ENCODE peak calls at places on chromosomes 7 and 10, in nine cellular contexts. E, A, W, U, K, M, N, V and Q are unnamed samples. For H3K27me3, the result is how much of the 10 kb centered on the place peaks cover.

GRCh38 chr7:22821702-22822485 is 755 bp downstream of the TOMM7 start:
- DNase-seq in K (no peak), W (peak), V (no peak), N (no peak), M (no peak), U (peak), A (no peak), E (peak), Q (peak)

GRCh38 chr10:71865561-71866041 is 14.6 kb upstream of the PSAP start:
- DNase-seq in K (no peak), U (no peak), A (no peak), M (no peak), W (no peak), V (no peak), E (no peak), N (no peak), Q (no peak)

GRCh38 chr10:93746844-93747284 is 10.9 kb upstream of the LGI1 start:
- DNase-seq in U (peak), K (no peak), A (no peak), M (no peak), N (no peak), W (peak), E (peak), V (no peak), Q (no peak)

GRCh38 chr10:77333610-77334340 is 303.8 kb downstream of the KCNMA1 start:
- DNase-seq in W (no peak), E (peak), M (no peak), K (no peak), U (peak), A (no peak), N (no peak), V (no peak), Q (no peak)

GRCh38 chr7:16934947-16935742 is 53.4 kb upstream of the AGR3 start:
- DNase-seq in K (no peak), M (no peak), E (peak), A (no peak), W (peak), V (no peak), U (peak), N (no peak), Q (no peak)

GRCh38 chr10:45809829-45810228 is 37.5 kb downstream of the AGAP4 start:
- DNase-seq in E (peak), K (no peak), U (no peak), A (no peak), W (no peak), V (no peak), M (no peak), N (peak), Q (no peak)

GRCh38 chr7:94087664-94088352 is 83.7 kb upstream of the BET1 start:
- DNase-seq in A (no peak), N (peak), V (no peak), U (peak), M (peak), K (peak), E (peak), W (peak), Q (no peak)

GRCh38 chr10:125149278-125150047 is 10.9 kb downstream of the CTBP2 start:
- DNase-seq in U (peak), A (peak), N (no peak), M (no peak), V (peak), K (peak), W (peak), E (peak), Q (peak)

GRCh38 chr10:15436696-15437095 is 65.6 kb upstream of the FAM171A1 start:
- DNase-seq in V (no peak), N (no peak), W (no peak), K (no peak), M (no peak), U (no peak), E (peak), A (no peak), Q (no peak)

GRCh38 chr7:67484244-67484751 is 487.7 kb downstream of the TYW1 start:
- DNase-seq in N (peak), W (peak), U (peak), V (no peak), K (peak), M (peak), A (peak), E (peak), Q (peak)
- H3K4me3 ChIP-seq in N (peak), W (no peak), U (no peak), V (peak), K (no peak), M (no peak), A (no peak), E (no peak), Q (peak)

GRCh38 chr10:30818854-30819253 is 189.3 kb upstream of the LYZL2 start:
- DNase-seq in A (no peak), M (no peak), V (no peak), U (no peak), E (no peak), K (no peak), W (no peak), N (no peak), Q (peak)

GRCh38 chr10:30821269-30821993 is 191.9 kb upstream of the LYZL2 start:
- DNase-seq in A (no peak), M (no peak), U (no peak), W (peak), E (no peak), K (no peak), N (no peak), V (no peak), Q (no peak)

GRCh38 chr10:30818010-30818660 is 188.6 kb upstream of the LYZL2 start:
- DNase-seq in V (no peak), N (peak), W (peak), U (no peak), K (no peak), E (peak), A (no peak), M (no peak), Q (peak)

GRCh38 chr10:30820282-30820991 is 190.9 kb upstream of the LYZL2 start:
- DNase-seq in U (no peak), E (peak), W (peak), A (no peak), N (peak), M (no peak), V (no peak), K (no peak), Q (no peak)

DNA sequence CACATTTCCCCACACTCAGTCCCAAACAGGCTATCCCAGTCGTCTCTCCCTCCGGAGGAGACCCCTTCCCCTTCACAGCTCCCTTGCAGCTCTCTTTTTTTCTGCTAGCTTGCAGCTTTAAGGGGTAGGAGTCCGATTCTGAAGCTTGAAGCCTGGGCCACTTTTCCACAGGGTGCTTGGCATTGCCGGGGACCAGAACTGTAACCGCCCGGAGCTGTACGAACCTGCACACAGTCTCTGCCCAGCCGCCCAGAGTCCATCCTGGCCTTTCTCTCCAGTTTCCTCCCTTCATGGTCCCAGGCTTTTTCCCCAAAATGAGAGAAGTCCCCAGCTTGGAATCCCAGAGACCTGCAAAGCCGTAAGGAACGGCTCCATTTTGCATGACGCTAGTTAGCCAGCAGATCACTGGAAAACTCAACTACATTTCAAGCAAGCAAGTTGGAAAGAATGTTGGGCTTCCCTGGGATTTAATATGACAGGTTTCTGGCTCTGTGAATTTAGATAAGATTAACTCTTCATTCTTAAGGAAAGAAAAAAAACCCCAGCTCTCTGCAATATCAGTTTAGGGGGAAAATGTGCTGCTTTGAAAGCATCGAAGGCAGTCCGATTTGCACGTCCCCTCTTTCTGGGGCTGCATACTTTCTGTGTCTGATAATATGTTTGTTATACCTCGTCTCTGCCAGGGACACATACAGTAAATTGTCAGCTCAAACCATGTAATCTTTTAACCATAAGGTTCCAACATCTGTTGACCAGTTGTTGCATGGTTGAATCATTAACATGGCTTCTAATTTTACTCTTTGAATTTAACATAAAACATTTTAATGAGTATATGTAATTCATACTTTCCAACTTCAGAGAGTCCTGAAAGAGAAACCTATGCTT is 190.0 kb upstream of the LYZL2 start:
- DNase-seq in A (no peak), V (no peak), K (no peak), W (no peak), M (no peak), N (peak), E (peak), U (no peak), Q (no peak)
- H3K27me3 ChIP-seq in A (under half), V (under half), K (under half), W (under half), M (under half), N (under half), E (under half), U (under half), Q (under half)

DNA sequence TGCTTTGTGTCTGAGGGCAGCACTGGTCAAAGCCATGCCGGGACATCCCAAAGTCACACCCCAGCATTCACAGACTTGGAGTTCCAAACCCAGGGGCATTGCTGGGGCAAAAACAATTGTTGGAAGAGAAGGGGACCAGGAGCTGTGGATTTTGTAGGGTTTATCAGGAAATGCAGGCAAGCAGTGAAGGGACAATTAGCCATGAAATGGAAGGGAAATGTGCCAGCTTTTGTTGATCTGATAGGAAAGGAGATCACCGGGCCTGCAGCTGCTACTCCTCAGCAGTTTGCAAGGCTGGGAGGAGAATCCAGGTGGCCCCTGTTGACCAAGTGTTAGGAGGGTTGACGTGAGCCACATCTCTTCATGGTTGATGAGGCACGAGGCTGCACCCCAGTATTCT is 2.5 kb upstream of the BRI3 start:
- DNase-seq in N (peak), W (no peak), E (no peak), A (no peak), V (no peak), K (no peak), U (no peak), M (no peak), Q (no peak)
- H3K27ac ChIP-seq in N (peak), W (no peak), E (no peak), A (no peak), V (no peak), K (no peak), U (no peak), M (no peak), Q (no peak)

GRCh38 chr7:69599211-69599878 is 1.1 kb downstream of the AUTS2 start:
- DNase-seq in U (no peak), W (no peak), E (peak), K (peak), N (peak), M (peak), A (peak), V (no peak), Q (peak)

GRCh38 chr7:69598081-69598486 is at the start of gene AUTS2:
- DNase-seq in V (peak), A (peak), W (peak), M (peak), N (peak), U (peak), E (peak), K (peak), Q (peak)

GRCh38 chr7:69598487-69599148 is 343 bp downstream of the AUTS2 start:
- DNase-seq in V (no peak), U (peak), M (peak), K (no peak), N (no peak), A (no peak), E (peak), W (no peak), Q (peak)

GRCh38 chr7:69602522-69602921 is 4.2 kb downstream of the AUTS2 start:
- DNase-seq in U (no peak), M (no peak), E (no peak), A (no peak), V (no peak), W (no peak), N (no peak), K (no peak), Q (no peak)

GRCh38 chr7:69599879-69600764 is 1.8 kb downstream of the AUTS2 start:
- DNase-seq in N (peak), W (no peak), A (no peak), M (peak), K (peak), V (no peak), U (peak), E (peak), Q (peak)
- H3K4me3 ChIP-seq in N (peak), W (peak), A (peak), M (peak), K (peak), V (peak), U (peak), E (peak), Q (peak)

DNA sequence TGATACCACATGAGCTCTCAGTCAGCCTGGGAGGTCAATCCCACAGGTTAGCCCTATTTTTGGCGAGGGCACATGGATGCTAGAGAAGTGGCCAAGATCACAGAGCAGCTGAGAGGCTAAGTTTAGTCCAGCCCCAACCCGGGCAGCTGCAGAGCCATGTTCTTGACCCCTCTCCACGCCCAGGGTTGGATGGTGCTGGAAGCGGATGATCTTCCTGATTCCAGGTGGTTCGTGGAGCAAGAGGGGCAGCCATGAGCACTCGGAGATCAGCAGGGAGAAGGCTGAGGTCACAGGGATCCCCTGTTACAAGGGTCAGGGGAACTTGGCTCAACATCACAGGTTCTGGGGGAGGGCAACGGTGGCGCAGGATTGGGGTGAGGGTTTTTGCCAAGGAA is 29.3 kb downstream of the FOXL3 start:
- DNase-seq in N (no peak), V (no peak), W (no peak), M (no peak), K (no peak), E (no peak), A (no peak), U (no peak), Q (peak)
- H3K27me3 ChIP-seq in N (half or more), V (under half), W (under half), M (under half), K (under half), E (under half), A (under half), U (under half), Q (under half)